ENCODE peak calls at places on chromosome 17, in ten cellular contexts. J is mesenchymal stem cell, K is tibial nerve, T is lung, O is adipocyte, Y is kidney, Q is fibroblast of pulmonary artery, E is adrenal gland, H is kidney epithelial cell, P is fibroblast of lung. A is an unnamed sample.

GRCh38 chr17:64941045-64941444 is 21.8 kb upstream of the LRRC37A3 start:
- DNase-seq in J (no peak), K (no peak), T (peak; percentile 19), O (no peak), Y (no peak), Q (no peak), E (no peak), H (no peak), P (no peak), A (no peak)

GRCh38 chr17:82486186-82487084 is 27.9 kb downstream of the NARF start:
- DNase-seq in J (no peak), K (no peak), T (no peak), O (no peak), Y (no peak), Q (no peak), E (no peak), H (no peak), P (no peak), A (no peak)

GRCh38 chr17:44084131-44084538 is 13.6 kb downstream of the G6PC3 start:
- DNase-seq in J (no peak), K (no peak), T (no peak), O (peak; percentile 39), Y (no peak), Q (no peak), E (no peak), H (no peak), P (no peak), A (no peak)

GRCh38 chr17:81500026-81500425 is 12.6 kb downstream of the ACTG1 start:
- DNase-seq in J (no peak), K (no peak), T (no peak), O (no peak), Y (no peak), Q (peak; percentile 62), E (no peak), H (no peak), P (no peak), A (no peak)

GRCh38 chr17:79837888-79838540 is 1.2 kb downstream of the CBX4 start:
- DNase-seq in J (no peak), K (no peak), T (no peak), O (no peak), Y (no peak), Q (no peak), E (peak; percentile 35), H (no peak), P (no peak), A (no peak)

GRCh38 chr17:73071387-73071999 is 21.0 kb downstream of the SLC39A11 start:
- DNase-seq in J (peak; percentile 68), K (no peak), T (no peak), O (peak; percentile 36), Y (no peak), Q (peak; percentile 41), E (no peak), H (no peak), P (peak; percentile 44), A (no peak)

GRCh38 chr17:68182940-68183551 is 64.8 kb upstream of the AMZ2 start:
- DNase-seq in J (no peak), K (no peak), T (no peak), O (no peak), Y (no peak), Q (no peak), E (no peak), H (no peak), P (no peak), A (no peak)

GRCh38 chr17:29215717-29216116 is 30.9 kb upstream of the CRYBA1 start:
- DNase-seq in J (no peak), K (no peak), T (no peak), O (no peak), Y (no peak), Q (peak; percentile 84), E (peak; percentile 46), H (no peak), P (peak; percentile 60), A (peak; percentile 65)

GRCh38 chr17:39123627-39124026 is 27.8 kb downstream of the PLXDC1 start:
- DNase-seq in J (no peak), K (no peak), T (no peak), O (no peak), Y (no peak), Q (no peak), E (no peak), H (no peak), P (peak; percentile 43), A (no peak)

DNA sequence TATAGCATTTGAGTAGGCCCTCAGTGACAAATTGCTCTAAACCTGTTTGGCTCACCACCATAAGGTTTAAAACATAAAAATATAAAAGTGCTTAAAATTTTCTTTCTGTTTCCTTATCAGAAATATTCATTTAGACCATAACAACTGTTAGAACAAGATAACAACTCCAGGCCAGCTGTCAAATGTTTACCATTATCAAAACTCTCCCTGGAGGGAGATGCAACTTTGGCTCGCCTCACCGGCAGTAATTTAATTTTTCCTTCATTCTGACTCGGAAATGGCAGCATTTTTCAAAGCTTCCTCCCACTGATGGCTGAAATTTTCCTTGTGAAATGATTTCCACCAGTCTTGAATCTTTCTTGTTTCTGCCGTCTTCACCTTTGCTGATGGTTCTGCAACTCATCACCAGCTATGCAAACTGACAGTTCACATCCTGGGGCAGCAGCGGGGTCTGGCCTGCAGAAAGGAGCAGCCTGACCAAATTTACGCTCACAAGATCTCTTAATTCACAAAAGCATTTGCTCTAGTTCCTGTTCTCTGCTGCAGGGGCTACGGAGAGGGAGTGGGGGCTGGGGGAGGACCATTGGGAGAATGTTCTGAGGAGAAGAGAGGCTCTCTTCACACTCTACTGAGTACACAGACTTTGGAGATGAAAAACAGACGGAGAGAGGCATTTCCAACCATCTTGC is 254.6 kb upstream of the TBX2 start:
- DNase-seq in J (peak; percentile 57), K (no peak), T (no peak), O (peak; percentile 89), Y (no peak), Q (peak; percentile 30), E (no peak), H (no peak), P (no peak), A (peak; percentile 53)
- H3K4me3 ChIP-seq in J (no peak overlapping the region), K (no peak overlapping the region), T (no peak overlapping the region), O (no peak overlapping the region), Y (peak overlapping the region; percentile 8), Q (no peak overlapping the region), E (no peak overlapping the region), H (no peak overlapping the region), P (no peak overlapping the region), A (no peak overlapping the region)

GRCh38 chr17:47872019-47872650 is 21.2 kb upstream of the SP6 start:
- DNase-seq in J (no peak), K (no peak), T (no peak), O (no peak), Y (no peak), Q (no peak), E (no peak), H (no peak), P (peak; percentile 22), A (no peak)

GRCh38 chr17:47875011-47875471 is 21.0 kb upstream of the SP2 start:
- DNase-seq in J (no peak), K (no peak), T (no peak), O (peak; percentile 28), Y (no peak), Q (no peak), E (no peak), H (no peak), P (no peak), A (no peak)

GRCh38 chr17:47875586-47875985 is 20.4 kb upstream of the SP2 start:
- DNase-seq in J (no peak), K (no peak), T (no peak), O (peak; percentile 25), Y (no peak), Q (no peak), E (no peak), H (no peak), P (peak; percentile 27), A (no peak)

GRCh38 chr17:47872651-47873161 is 21.7 kb upstream of the SP6 start:
- DNase-seq in J (no peak), K (no peak), T (no peak), O (no peak), Y (no peak), Q (no peak), E (no peak), H (no peak), P (peak; percentile 63), A (no peak)

DNA sequence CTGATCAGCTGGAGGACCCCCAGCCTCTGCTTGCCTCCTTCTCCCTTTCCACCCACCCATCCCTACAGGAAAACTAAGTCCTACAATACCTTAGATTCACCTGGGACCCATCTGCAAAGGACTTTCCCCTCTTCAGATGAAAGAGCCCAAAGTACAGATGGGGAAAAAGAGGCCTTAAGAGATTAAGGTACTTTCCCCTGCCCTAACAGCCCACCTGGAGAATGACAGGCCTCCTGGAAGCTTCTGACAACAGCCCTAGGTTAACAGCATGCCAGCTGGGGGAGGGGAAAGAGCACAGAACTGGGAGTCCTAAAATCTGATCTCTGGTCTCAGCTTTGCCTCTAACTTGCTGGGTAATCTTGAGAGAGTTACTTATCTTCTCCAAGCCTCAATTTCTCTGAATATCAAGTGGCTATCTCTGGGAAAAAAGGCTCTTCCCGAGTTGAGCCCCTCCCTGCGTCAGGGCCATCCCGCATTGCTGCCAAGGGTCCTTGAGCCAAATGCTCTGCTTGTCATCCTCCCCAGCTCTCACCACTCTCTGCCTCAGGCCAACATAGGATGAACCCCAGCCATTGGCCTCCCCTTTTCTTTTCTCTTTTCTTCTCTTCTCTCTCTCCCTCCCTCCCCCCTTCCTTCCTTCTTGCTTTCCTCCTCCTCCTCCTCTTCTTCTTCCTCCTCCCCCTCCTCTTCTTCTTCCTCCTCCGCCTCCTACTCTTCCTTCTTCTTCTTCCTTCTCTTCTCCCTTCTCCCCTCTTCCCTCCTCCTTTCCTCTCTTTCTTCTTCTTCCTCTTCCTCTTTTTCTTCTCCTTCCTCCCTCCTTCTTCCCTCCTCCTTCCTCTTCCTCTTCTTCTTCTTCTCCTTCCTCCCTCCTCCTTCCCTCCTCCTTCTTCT is 22.5 kb upstream of the SP6 start:
- DNase-seq in J (no peak), K (no peak), T (no peak), O (no peak), Y (no peak), Q (no peak), E (no peak), H (no peak), P (no peak), A (no peak)
- H3K4me3 ChIP-seq in J (no peak overlapping the region), K (no peak overlapping the region), T (no peak overlapping the region), O (no peak overlapping the region), Y (no peak overlapping the region), Q (no peak overlapping the region), E (no peak overlapping the region), H (no peak overlapping the region), P (no peak overlapping the region), A (no peak overlapping the region)

GRCh38 chr17:12647023-12647422 is 18.7 kb upstream of the MYOCD start:
- DNase-seq in J (no peak), K (no peak), T (no peak), O (no peak), Y (no peak), Q (no peak), E (no peak), H (no peak), P (no peak), A (no peak)
- H3K4me3 ChIP-seq in J (no peak overlapping the region), K (no peak overlapping the region), T (no peak overlapping the region), O (no peak overlapping the region), Y (no peak overlapping the region), Q (no peak overlapping the region), E (no peak overlapping the region), H (no peak overlapping the region), P (no peak overlapping the region), A (no peak overlapping the region)

GRCh38 chr17:48841395-48841831 is 10.6 kb downstream of the CALCOCO2 start:
- DNase-seq in J (peak; percentile 83), K (peak; percentile 75), T (no peak), O (peak; percentile 95), Y (no peak), Q (peak; percentile 87), E (no peak), H (no peak), P (peak; percentile 59), A (peak; percentile 85)
- H3K4me3 ChIP-seq in J (peak overlapping the region; percentile 77), K (peak overlapping the region; percentile 43), T (peak overlapping the region; percentile 8), O (peak overlapping the region; percentile 79), Y (peak overlapping the region; percentile 44), Q (peak overlapping the region; percentile 49), E (peak overlapping the region; percentile 17), H (no peak overlapping the region), P (peak overlapping the region; percentile 60), A (peak overlapping the region; percentile 44)

A was measured in fibroblast of mammary gland.